ENCODE peak calls at places on chromosomes 11 and 22, in eight cellular contexts. Z is hepatic stellate cell; M is HuH-7.5; T is IMR-90; O is NCI-H2107; G is ELR; B is activated CD4-positive, alpha-beta T cell treated with anti-CD3 and anti-CD28 coated beads, Interleukin-2, amount 50 U/mL, for 4 hours; S is fibroblast of lung. X is an unnamed sample.

GRCh38 chr11:119774180-119774763 is 45.3 kb upstream of the NECTIN1 start:
- DNase-seq in S (peak), Z (no peak), T (peak), O (no peak), M (no peak), B (no peak), G (peak), X (peak)

GRCh38 chr11:62360685-62361084 is 23.4 kb downstream of the ASRGL1 start:
- DNase-seq in Z (no peak), G (no peak), B (no peak), O (no peak), T (no peak), M (no peak), S (no peak), X (no peak)

GRCh38 chr11:60915250-60915914 is 1.4 kb downstream of the TMEM109 start:
- DNase-seq in G (peak), O (no peak), Z (peak), S (peak), T (peak), M (no peak), B (peak), X (peak)

GRCh38 chr11:71485466-71485865 is 32.5 kb downstream of the NADSYN1 start:
- DNase-seq in M (no peak), B (no peak), S (no peak), O (no peak), Z (no peak), G (no peak), T (no peak), X (no peak)

GRCh38 chr11:37914859-37915258 is 1316.8 kb upstream of the RAG2 start:
- DNase-seq in G (no peak), Z (no peak), O (no peak), M (no peak), B (no peak), T (no peak), S (no peak), X (no peak)

GRCh38 chr22:35324067-35324466 is 24.4 kb downstream of the TOM1 start:
- DNase-seq in S (no peak), O (no peak), Z (no peak), M (no peak), G (no peak), B (no peak), T (no peak), X (no peak)

GRCh38 chr22:37472418-37473006 is 13.7 kb downstream of the MFNG start:
- DNase-seq in Z (peak), M (peak), B (peak), G (peak), S (peak), T (peak), O (no peak), X (no peak)

GRCh38 chr11:33187851-33188722 is 26.8 kb upstream of the CSTF3 start:
- DNase-seq in Z (no peak), M (no peak), B (no peak), T (no peak), O (no peak), S (no peak), G (no peak), X (no peak)

GRCh38 chr11:86802146-86802545 is 1.8 kb downstream of the PRSS23 start:
- DNase-seq in M (no peak), O (no peak), S (no peak), Z (no peak), B (no peak), T (no peak), G (no peak), X (no peak)

GRCh38 chr22:30602049-30602448 is 4.9 kb upstream of the TCN2 start:
- DNase-seq in B (no peak), G (peak), S (peak), O (no peak), T (peak), M (no peak), Z (no peak), X (no peak)

GRCh38 chr22:35561796-35562526 is 21.3 kb downstream of the RASD2 start:
- DNase-seq in B (no peak), O (no peak), T (peak), Z (peak), G (peak), M (no peak), S (peak), X (peak)

GRCh38 chr11:119605137-119605675 is 123.8 kb downstream of the NECTIN1 start:
- DNase-seq in T (no peak), O (no peak), B (no peak), S (no peak), G (no peak), Z (no peak), M (no peak), X (no peak)

GRCh38 chr11:104487035-104487775 is 323.3 kb upstream of the PDGFD start:
- DNase-seq in M (no peak), G (peak), B (no peak), O (no peak), Z (no peak), T (peak), S (peak), X (no peak)